ENCODE peak calls at places on chromosomes 11 and 22, in five cellular contexts. One of them, this sample, is unnamed.

GRCh38 chr22:25167834-25168601 is 31.6 kb upstream of the CRYBB3 start:
- DNase-seq in stimulated activated CD4-positive, alpha-beta T cell treated with anti-CD3 and anti-CD28 coated beads, TNF-alpha, amount 100 ng/mL, for 4 hours: no peak
- DNase-seq in NCI-H2029: no peak
- DNase-seq in pulmonary artery endothelial cell: no peak
- DNase-seq in heart left ventricle: no peak
- DNase-seq in this sample: no peak

GRCh38 chr11:2104524-2105440 is 34.4 kb downstream of the IGF2 start:
- DNase-seq in stimulated activated CD4-positive, alpha-beta T cell treated with anti-CD3 and anti-CD28 coated beads, TNF-alpha, amount 100 ng/mL, for 4 hours: no peak
- DNase-seq in NCI-H2029: no peak
- DNase-seq in pulmonary artery endothelial cell: no peak
- DNase-seq in heart left ventricle: no peak
- DNase-seq in this sample: no peak

GRCh38 chr11:911031-911889 is 650 bp upstream of the CHID1 start:
- DNase-seq in stimulated activated CD4-positive, alpha-beta T cell treated with anti-CD3 and anti-CD28 coated beads, TNF-alpha, amount 100 ng/mL, for 4 hours: no peak
- DNase-seq in NCI-H2029: no peak
- DNase-seq in pulmonary artery endothelial cell: no peak
- DNase-seq in heart left ventricle: peak
- DNase-seq in this sample: no peak

GRCh38 chr11:103471546-103471945 is 362.3 kb downstream of the DYNC2H1 start:
- DNase-seq in stimulated activated CD4-positive, alpha-beta T cell treated with anti-CD3 and anti-CD28 coated beads, TNF-alpha, amount 100 ng/mL, for 4 hours: no peak
- DNase-seq in NCI-H2029: no peak
- DNase-seq in pulmonary artery endothelial cell: no peak
- DNase-seq in heart left ventricle: no peak
- DNase-seq in this sample: no peak

GRCh38 chr11:130179396-130180306 is 20.1 kb downstream of the ST14 start:
- DNase-seq in stimulated activated CD4-positive, alpha-beta T cell treated with anti-CD3 and anti-CD28 coated beads, TNF-alpha, amount 100 ng/mL, for 4 hours: no peak
- DNase-seq in NCI-H2029: peak
- DNase-seq in pulmonary artery endothelial cell: no peak
- DNase-seq in heart left ventricle: no peak
- DNase-seq in this sample: no peak

GRCh38 chr11:12187399-12187798 is 77.0 kb downstream of the MICAL2 start:
- DNase-seq in stimulated activated CD4-positive, alpha-beta T cell treated with anti-CD3 and anti-CD28 coated beads, TNF-alpha, amount 100 ng/mL, for 4 hours: no peak
- DNase-seq in NCI-H2029: no peak
- DNase-seq in pulmonary artery endothelial cell: no peak
- DNase-seq in heart left ventricle: no peak
- DNase-seq in this sample: no peak

GRCh38 chr11:85114786-85115185 is 512.4 kb downstream of the DLG2 start:
- DNase-seq in stimulated activated CD4-positive, alpha-beta T cell treated with anti-CD3 and anti-CD28 coated beads, TNF-alpha, amount 100 ng/mL, for 4 hours: no peak
- DNase-seq in NCI-H2029: no peak
- DNase-seq in pulmonary artery endothelial cell: no peak
- DNase-seq in heart left ventricle: no peak
- DNase-seq in this sample: no peak

GRCh38 chr11:36598051-36598450 is at the start of gene RAG2:
- DNase-seq in stimulated activated CD4-positive, alpha-beta T cell treated with anti-CD3 and anti-CD28 coated beads, TNF-alpha, amount 100 ng/mL, for 4 hours: no peak
- DNase-seq in NCI-H2029: no peak
- DNase-seq in pulmonary artery endothelial cell: no peak
- DNase-seq in heart left ventricle: no peak
- DNase-seq in this sample: no peak

GRCh38 chr11:69510471-69511357 is 29.3 kb downstream of the LINC01488 start:
- DNase-seq in stimulated activated CD4-positive, alpha-beta T cell treated with anti-CD3 and anti-CD28 coated beads, TNF-alpha, amount 100 ng/mL, for 4 hours: no peak
- DNase-seq in NCI-H2029: no peak
- DNase-seq in pulmonary artery endothelial cell: no peak
- DNase-seq in heart left ventricle: no peak
- DNase-seq in this sample: no peak

GRCh38 chr22:19873138-19873959 is 18.7 kb upstream of the GNB1L start:
- DNase-seq in stimulated activated CD4-positive, alpha-beta T cell treated with anti-CD3 and anti-CD28 coated beads, TNF-alpha, amount 100 ng/mL, for 4 hours: no peak
- DNase-seq in NCI-H2029: no peak
- DNase-seq in pulmonary artery endothelial cell: no peak
- DNase-seq in heart left ventricle: peak
- DNase-seq in this sample: no peak

GRCh38 chr11:64998690-64999431 is 2.1 kb upstream of the BATF2 start:
- DNase-seq in stimulated activated CD4-positive, alpha-beta T cell treated with anti-CD3 and anti-CD28 coated beads, TNF-alpha, amount 100 ng/mL, for 4 hours: no peak
- DNase-seq in NCI-H2029: no peak
- DNase-seq in pulmonary artery endothelial cell: no peak
- DNase-seq in heart left ventricle: no peak
- DNase-seq in this sample: no peak